ENCODE peak calls at places on chromosome 11, in ten cellular contexts. E is tibial nerve, R is IMR-90, X is HFF-Myc, Y is BJ, T is lower lobe of right lung, N is GM12865, M is A549, U is neural crest cell, W is AG10803. V is an unnamed sample.

GRCh38 chr11:13765886-13766285 is 97.4 kb downstream of the FAR1 start:
- DNase-seq in X (no peak), U (no peak), T (no peak), R (no peak), W (no peak), N (no peak), E (no peak), Y (no peak), M (no peak), V (no peak)

GRCh38 chr11:69603978-69604524 is 36.9 kb upstream of the CCND1 start:
- DNase-seq in X (no peak), E (no peak), M (no peak), U (no peak), R (no peak), W (peak), T (no peak), N (no peak), Y (no peak), V (no peak)

GRCh38 chr11:12042215-12042676 is 33.8 kb upstream of the DKK3 start:
- DNase-seq in R (peak), N (no peak), Y (peak), T (no peak), U (no peak), X (peak), W (peak), M (peak), E (no peak), V (no peak)

GRCh38 chr11:59010693-59011092 is 71.4 kb downstream of the GLYATL1 start:
- DNase-seq in N (no peak), R (no peak), M (no peak), U (no peak), T (no peak), W (no peak), X (no peak), Y (no peak), E (no peak), V (no peak)

GRCh38 chr11:46247664-46248063 is 29.8 kb upstream of the CREB3L1 start:
- DNase-seq in R (peak), U (no peak), T (no peak), E (no peak), X (no peak), Y (no peak), N (peak), M (peak), W (peak), V (no peak)

GRCh38 chr11:114026355-114026754 is 33.2 kb upstream of the ZBTB16 start:
- DNase-seq in U (no peak), R (no peak), X (no peak), E (no peak), Y (no peak), N (peak), T (no peak), W (no peak), M (peak), V (no peak)

GRCh38 chr11:94933225-94934130 is 39.9 kb downstream of the CWC15 start:
- DNase-seq in W (peak), Y (peak), N (no peak), E (peak), R (peak), M (no peak), T (no peak), X (peak), U (no peak), V (no peak)

GRCh38 chr11:71252434-71252781 is at the start of gene SHANK2:
- DNase-seq in W (no peak), M (no peak), N (no peak), E (no peak), Y (no peak), T (peak), R (no peak), X (no peak), U (no peak), V (no peak)

GRCh38 chr11:15942126-15942525 is 414.2 kb downstream of the SOX6 start:
- DNase-seq in R (no peak), M (no peak), X (no peak), E (no peak), N (no peak), Y (no peak), U (no peak), T (no peak), W (no peak), V (no peak)

GRCh38 chr11:76823481-76824028 is 37.2 kb upstream of the ACER3 start:
- DNase-seq in T (no peak), X (peak), W (peak), E (no peak), M (peak), N (no peak), Y (no peak), U (peak), R (peak), V (no peak)

GRCh38 chr11:18012314-18012905 is 437 bp downstream of the SERGEF start:
- DNase-seq in Y (no peak), E (peak), T (peak), U (no peak), N (peak), R (peak), W (peak), X (no peak), M (peak), V (no peak)

GRCh38 chr11:106794058-106794457 is 224.2 kb downstream of the GUCY1A2 start:
- DNase-seq in R (no peak), W (no peak), U (no peak), T (no peak), X (peak), M (no peak), N (no peak), E (no peak), Y (no peak), V (no peak)

GRCh38 chr11:35531246-35531645 is 5.8 kb upstream of the PAMR1 start:
- DNase-seq in X (no peak), N (no peak), T (no peak), E (no peak), Y (no peak), M (no peak), R (no peak), W (peak), U (no peak), V (no peak)

GRCh38 chr11:99548264-99548663 is 527.5 kb downstream of the CNTN5 start:
- DNase-seq in T (no peak), N (peak), X (no peak), R (peak), W (no peak), Y (no peak), E (no peak), M (no peak), U (no peak), V (no peak)

GRCh38 chr11:59802639-59803176 is 7.9 kb downstream of the MRPL16 start:
- DNase-seq in U (peak), R (peak), E (peak), M (peak), X (no peak), N (peak), W (peak), Y (no peak), T (no peak), V (no peak)

GRCh38 chr11:60482361-60482760 is 10.2 kb upstream of the MS4A12 start:
- DNase-seq in W (no peak), U (no peak), R (no peak), X (no peak), T (no peak), M (no peak), N (peak), E (peak), Y (no peak), V (no peak)

GRCh38 chr11:61816736-61817455 is at the start of gene FADS1:
- DNase-seq in R (peak), T (peak), N (peak), W (peak), X (no peak), U (peak), Y (peak), M (peak), E (peak), V (peak)
- TF ChIP-seq CTCF in R (peak), T (peak), N (peak), W (peak), X (peak), U (peak), Y (peak), M (peak), E (peak), V (peak)

GRCh38 chr11:925496-926301 is at the start of gene AP2A2:
- DNase-seq in M (peak), R (peak), T (peak), X (no peak), E (peak), U (peak), Y (no peak), W (peak), N (peak), V (peak)
- TF ChIP-seq CTCF in M (peak), R (peak), T (peak), X (peak), E (peak), U (peak), Y (peak), W (peak), N (peak), V (peak)

GRCh38 chr11:74092425-74092824 is 78.4 kb downstream of the C2CD3 start:
- DNase-seq in U (no peak), R (no peak), X (no peak), T (no peak), Y (no peak), E (no peak), M (no peak), W (no peak), N (no peak), V (no peak)

GRCh38 chr11:74086242-74086884 is 77.5 kb upstream of the UCP3 start:
- DNase-seq in R (no peak), N (no peak), U (no peak), T (no peak), Y (no peak), X (no peak), E (no peak), M (no peak), W (no peak), V (no peak)

GRCh38 chr11:74091549-74091948 is 79.3 kb downstream of the C2CD3 start:
- DNase-seq in X (no peak), N (no peak), U (no peak), R (no peak), M (no peak), T (no peak), W (no peak), Y (no peak), E (no peak), V (no peak)

GRCh38 chr11:74094393-74094792 is 76.4 kb downstream of the C2CD3 start:
- DNase-seq in R (no peak), T (no peak), M (no peak), N (no peak), W (no peak), U (no peak), E (no peak), Y (no peak), X (no peak), V (no peak)

DNA sequence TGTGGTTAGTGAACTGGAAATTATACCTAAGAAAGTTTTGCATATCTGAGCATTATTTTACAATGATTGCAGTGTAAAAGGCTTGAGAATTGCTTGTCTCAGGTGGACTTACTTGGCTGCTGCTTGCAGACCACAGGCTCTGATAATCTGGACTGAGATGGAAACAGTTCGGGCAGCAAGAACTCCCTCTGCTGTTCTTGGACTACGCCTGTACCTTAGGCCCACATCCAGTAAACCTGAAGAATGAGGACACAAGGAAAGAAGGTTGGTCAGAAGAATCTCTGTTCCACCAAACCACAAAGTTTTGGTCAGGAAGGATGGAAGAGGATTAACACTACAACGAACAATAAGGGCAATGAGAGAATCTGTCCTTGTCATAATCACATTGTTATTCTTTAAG is 80.1 kb downstream of the C2CD3 start:
- DNase-seq in U (no peak), M (peak), X (no peak), R (peak), W (no peak), T (no peak), N (peak), Y (no peak), E (no peak), V (no peak)
- TF ChIP-seq CTCF in U (no peak), M (peak), X (peak), R (peak), W (peak), T (no peak), N (no peak), Y (peak), E (peak), V (no peak)

DNA sequence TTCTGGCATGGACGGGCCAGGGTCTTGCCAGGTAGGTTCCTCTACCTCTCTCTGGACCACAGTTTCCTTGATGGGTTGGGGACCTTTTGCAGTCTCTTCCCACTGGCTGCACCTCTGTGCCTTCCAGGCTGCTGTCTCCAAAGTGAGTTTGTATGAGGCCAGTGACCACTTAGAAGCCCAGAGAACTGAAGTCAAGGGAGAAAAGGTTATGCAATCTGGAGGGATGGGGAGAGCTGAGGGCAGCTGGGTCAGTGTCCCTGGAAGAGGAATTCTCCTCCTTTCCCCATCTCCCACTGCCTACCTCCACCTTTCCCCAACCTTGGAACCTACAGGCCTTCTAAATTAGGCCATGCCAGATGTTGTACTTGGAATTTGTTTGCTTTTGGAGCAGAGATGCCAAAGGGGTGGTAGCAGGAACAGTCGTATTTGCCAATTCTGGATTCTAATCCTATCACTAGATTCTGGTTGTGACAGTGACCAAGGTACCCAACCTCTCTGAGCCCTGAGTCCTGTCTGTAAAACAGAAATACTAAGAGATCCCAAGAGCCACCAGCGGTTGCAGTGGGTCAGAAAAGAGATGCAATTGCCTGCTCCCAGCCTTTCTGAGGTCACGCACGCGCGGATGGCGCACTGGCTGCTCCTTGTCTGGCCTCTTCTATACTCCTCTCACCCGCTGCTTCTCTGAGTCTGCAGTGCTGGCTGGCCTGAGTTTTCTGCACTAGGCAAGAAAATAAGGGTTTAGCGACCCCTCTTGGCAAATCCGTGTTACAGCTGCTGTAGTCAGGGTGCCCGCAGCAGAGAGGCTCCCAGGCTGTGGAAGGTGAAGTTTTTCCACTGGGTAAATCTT is 10.7 kb upstream of the ACCSL start:
- DNase-seq in W (peak), M (peak), Y (no peak), R (peak), T (peak), U (peak), X (peak), E (peak), N (peak), V (peak)
- TF ChIP-seq CTCF in W (peak), M (peak), Y (peak), R (peak), T (peak), U (peak), X (peak), E (peak), N (peak), V (peak)

DNA sequence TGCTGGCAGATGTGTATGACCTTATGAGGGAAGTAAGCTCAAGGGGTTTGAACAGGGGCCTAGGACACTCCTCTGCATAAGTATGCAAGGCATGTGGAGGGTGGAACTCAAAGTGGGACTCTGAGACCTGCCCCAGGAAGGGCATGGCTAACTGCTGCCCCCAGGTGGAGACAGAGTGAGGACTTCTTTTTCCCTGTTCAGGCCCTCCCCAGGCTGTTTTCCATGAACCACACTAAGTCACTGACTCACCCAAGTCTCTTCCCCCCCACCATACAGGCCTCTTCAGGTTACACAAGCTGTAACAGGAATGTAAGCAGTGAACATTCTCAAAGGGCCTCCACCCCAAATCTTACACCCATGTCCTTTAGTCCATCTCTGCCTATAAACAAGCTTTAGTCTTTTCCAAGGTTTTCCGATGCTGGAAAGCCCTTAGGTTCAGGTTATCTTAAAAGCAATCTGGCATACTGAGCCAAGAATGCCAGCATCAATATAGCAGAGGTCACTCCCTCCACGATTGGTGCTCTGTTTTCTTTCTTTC is 13.1 kb downstream of the EEF1G start:
- DNase-seq in M (peak), X (peak), W (peak), T (peak), E (peak), N (peak), R (peak), U (peak), Y (peak), V (peak)
- TF ChIP-seq CTCF in M (peak), X (peak), W (peak), T (peak), E (peak), N (peak), R (peak), U (peak), Y (peak), V (peak)

GRCh38 chr11:132111341-132111740 is 740.9 kb downstream of the NTM start:
- DNase-seq in M (no peak), R (peak), U (no peak), X (no peak), T (no peak), N (no peak), W (peak), E (no peak), Y (no peak), V (no peak)
- TF ChIP-seq CTCF in M (no peak), R (no peak), U (no peak), X (no peak), T (no peak), N (no peak), W (no peak), E (no peak), Y (no peak), V (no peak)

V was measured in kidney.